ENCODE peak calls at places on chromosome 13, in ten cellular contexts. Y is lower leg skin, E is transverse colon, W is heart left ventricle, P is uterus, K is A549, R is body of pancreas, A is H54, I is adrenal gland, Z is breast epithelium. U is an unnamed sample.

GRCh38 chr13:93420887-93421286 is 194.3 kb downstream of the GPC6 start:
- DNase-seq in Y (no peak), E (no peak), W (no peak), P (no peak), K (no peak), R (no peak), A (no peak), I (no peak), Z (no peak), U (no peak)

GRCh38 chr13:78680064-78680463 is 21.1 kb upstream of the OBI1 start:
- DNase-seq in Y (no peak), E (no peak), W (no peak), P (no peak), K (no peak), R (no peak), A (no peak), I (no peak), Z (no peak), U (no peak)

GRCh38 chr13:75715598-75716523 is 79.7 kb downstream of the LMO7 start:
- DNase-seq in Y (no peak), E (no peak), W (no peak), P (no peak), K (no peak), R (no peak), A (no peak), I (no peak), Z (no peak), U (no peak)

GRCh38 chr13:33380487-33381079 is 95.0 kb upstream of the STARD13 start:
- DNase-seq in Y (no peak), E (no peak), W (no peak), P (no peak), K (no peak), R (no peak), A (no peak), I (no peak), Z (no peak), U (no peak)

GRCh38 chr13:50124536-50125305 is 109.5 kb downstream of the KCNRG start:
- DNase-seq in Y (peak; percentile 91), E (peak; percentile 97), W (peak; percentile 98), P (peak; percentile 98), K (peak; percentile 54), R (no peak), A (peak; percentile 82), I (peak; percentile 52), Z (peak; percentile 94), U (peak; percentile 98)

GRCh38 chr13:98847780-98848179 is 95.3 kb upstream of the SLC15A1 start:
- DNase-seq in Y (no peak), E (no peak), W (no peak), P (no peak), K (no peak), R (no peak), A (no peak), I (no peak), Z (no peak), U (no peak)

GRCh38 chr13:74867460-74867859 is 614.5 kb downstream of the TBC1D4 start:
- DNase-seq in Y (no peak), E (no peak), W (no peak), P (no peak), K (no peak), R (no peak), A (no peak), I (no peak), Z (no peak), U (no peak)

GRCh38 chr13:112078879-112079526 is 12.1 kb downstream of the SOX1 start:
- DNase-seq in Y (no peak), E (no peak), W (no peak), P (no peak), K (no peak), R (no peak), A (no peak), I (no peak), Z (no peak), U (no peak)

GRCh38 chr13:106527806-106528205 is 7.7 kb downstream of the EFNB2 start:
- DNase-seq in Y (no peak), E (no peak), W (no peak), P (no peak), K (no peak), R (no peak), A (no peak), I (no peak), Z (no peak), U (no peak)

GRCh38 chr13:57829496-57829895 is 198.0 kb downstream of the PCDH17 start:
- DNase-seq in Y (no peak), E (no peak), W (no peak), P (no peak), K (no peak), R (no peak), A (no peak), I (no peak), Z (no peak), U (no peak)

GRCh38 chr13:90750957-90751356 is 596.5 kb upstream of the MIR17HG start:
- DNase-seq in Y (no peak), E (no peak), W (no peak), P (no peak), K (no peak), R (no peak), A (no peak), I (peak; percentile 15), Z (no peak), U (no peak)

GRCh38 chr13:30618938-30619289 is 1.2 kb downstream of the USPL1 start:
- DNase-seq in Y (no peak), E (no peak), W (no peak), P (no peak), K (no peak), R (no peak), A (no peak), I (no peak), Z (no peak), U (peak; percentile 26)

GRCh38 chr13:30618186-30618937 is 642 bp downstream of the USPL1 start:
- DNase-seq in Y (peak; percentile 86), E (peak; percentile 30), W (peak; percentile 34), P (no peak), K (no peak), R (no peak), A (no peak), I (peak; percentile 22), Z (no peak), U (peak; percentile 67)

GRCh38 chr13:30616927-30617314 is 799 bp upstream of the USPL1 start:
- DNase-seq in Y (peak; percentile 92), E (peak; percentile 71), W (peak; percentile 76), P (peak; percentile 77), K (peak; percentile 88), R (peak; percentile 86), A (peak; percentile 7), I (peak; percentile 86), Z (peak; percentile 57), U (peak; percentile 94)

GRCh38 chr13:30617315-30618185 is at the start of gene USPL1:
- DNase-seq in Y (peak; percentile 100), E (peak; percentile 99), W (peak; percentile 99), P (peak; percentile 97), K (peak; percentile 99), R (peak; percentile 99), A (peak; percentile 61), I (peak; percentile 99), Z (peak; percentile 98), U (peak; percentile 100)

DNA sequence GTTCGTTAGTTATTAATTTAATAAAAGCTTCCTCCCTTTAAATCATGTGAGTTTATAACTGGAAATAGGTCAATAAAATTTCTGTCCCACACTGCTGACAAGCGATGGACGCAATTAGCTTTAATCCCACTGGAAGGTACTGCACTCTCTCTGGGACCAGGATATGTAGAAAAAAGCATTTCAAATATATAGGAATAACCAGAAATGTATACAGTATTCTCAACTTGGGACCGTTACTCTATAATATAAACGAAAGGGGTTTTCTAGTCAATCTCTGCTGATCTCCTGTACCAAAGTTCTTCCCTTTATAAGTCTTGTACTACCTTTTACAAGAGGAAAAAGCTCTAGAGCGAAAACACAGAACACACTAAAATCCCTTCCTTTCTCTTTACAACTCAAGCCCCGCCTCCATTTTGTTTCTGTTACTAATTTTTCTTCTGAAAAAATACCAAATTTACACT is 1.8 kb upstream of the USPL1 start:
- DNase-seq in Y (no peak), E (no peak), W (no peak), P (no peak), K (no peak), R (no peak), A (no peak), I (no peak), Z (no peak), U (peak; percentile 65)
- TF ChIP-seq POLR2A in Y (no peak), E (no peak), W (no peak), P (peak; percentile 26), K (no peak), R (no peak), A (no peak), I (no peak), Z (no peak), U (no peak)

GRCh38 chr13:101360525-101360924 is 55.8 kb downstream of the NALCN start:
- DNase-seq in Y (no peak), E (no peak), W (no peak), P (no peak), K (no peak), R (no peak), A (no peak), I (no peak), Z (no peak), U (no peak)
- TF ChIP-seq POLR2A in Y (no peak), E (no peak), W (no peak), P (no peak), K (no peak), R (no peak), A (no peak), I (no peak), Z (no peak), U (no peak)

GRCh38 chr13:95677564-95678386 is 836 bp downstream of the DNAJC3 start:
- DNase-seq in Y (peak; percentile 92), E (peak; percentile 63), W (no peak), P (peak; percentile 45), K (peak; percentile 17), R (peak; percentile 62), A (peak; percentile 19), I (no peak), Z (no peak), U (peak; percentile 67)

GRCh38 chr13:95679722-95680121 is 2.8 kb downstream of the DNAJC3 start:
- DNase-seq in Y (no peak), E (no peak), W (no peak), P (no peak), K (no peak), R (no peak), A (no peak), I (no peak), Z (no peak), U (no peak)

GRCh38 chr13:95676100-95676774 is 702 bp upstream of the DNAJC3 start:
- DNase-seq in Y (peak; percentile 85), E (peak; percentile 40), W (no peak), P (no peak), K (peak; percentile 34), R (peak; percentile 58), A (no peak), I (peak; percentile 29), Z (no peak), U (peak; percentile 84)

GRCh38 chr13:95678967-95679366 is 2.0 kb downstream of the DNAJC3 start:
- DNase-seq in Y (no peak), E (no peak), W (no peak), P (no peak), K (no peak), R (no peak), A (no peak), I (no peak), Z (no peak), U (no peak)

GRCh38 chr13:95676775-95677563 is at the start of gene DNAJC3:
- DNase-seq in Y (peak; percentile 100), E (peak; percentile 99), W (peak; percentile 100), P (peak; percentile 98), K (peak; percentile 96), R (peak; percentile 99), A (peak; percentile 96), I (peak; percentile 99), Z (peak; percentile 99), U (peak; percentile 98)
- TF ChIP-seq POLR2A in Y (no peak), E (peak; percentile 98), W (peak; percentile 74), P (peak; percentile 97), K (peak; percentile 72), R (peak; percentile 99), A (peak; percentile 91), I (peak; percentile 95), Z (peak; percentile 89), U (peak; percentile 97)

GRCh38 chr13:110524484-110525254 is 36.9 kb downstream of the RAB20 start:
- DNase-seq in Y (no peak), E (peak; percentile 88), W (peak; percentile 93), P (no peak), K (no peak), R (peak; percentile 56), A (peak; percentile 81), I (no peak), Z (no peak), U (no peak)
- TF ChIP-seq POLR2A in Y (no peak), E (peak; percentile 55), W (no peak), P (no peak), K (no peak), R (peak; percentile 17), A (no peak), I (no peak), Z (no peak), U (no peak)